ENCODE peak calls at places on chromosome 5, in six cellular contexts. Q is pancreas; T is esophagus squamous epithelium; W is BE2C; D is stomach; S is naive thymus-derived CD4-positive, alpha-beta T cell. H is an unnamed sample.

GRCh38 chr5:88675159-88675757 is 207.7 kb downstream of the MEF2C start:
- DNase-seq in T (no peak), D (no peak), S (no peak), W (no peak), Q (no peak), H (no peak)

GRCh38 chr5:176387384-176387925 is 943 bp downstream of the NOP16 start:
- DNase-seq in S (no peak), W (no peak), T (no peak), Q (no peak), D (no peak), H (no peak)

GRCh38 chr5:124748687-124749594 is 2.5 kb upstream of the ZNF608 start:
- DNase-seq in S (no peak), Q (peak; percentile 67), W (peak; percentile 85), T (peak; percentile 31), D (peak; percentile 80), H (peak; percentile 81)

GRCh38 chr5:42691413-42691861 is 65.2 kb upstream of the CCDC152 start:
- DNase-seq in S (no peak), D (no peak), W (no peak), Q (no peak), T (no peak), H (no peak)

GRCh38 chr5:160926428-160926827 is 74.4 kb upstream of the ATP10B start:
- DNase-seq in S (no peak), T (no peak), W (no peak), D (peak; percentile 77), Q (no peak), H (no peak)

GRCh38 chr5:178078197-178078995 is 34.9 kb upstream of the N4BP3 start:
- DNase-seq in T (no peak), S (no peak), Q (no peak), D (peak; percentile 67), W (no peak), H (no peak)

GRCh38 chr5:81719743-81720142 is 31.2 kb downstream of the SSBP2 start:
- DNase-seq in T (no peak), S (no peak), Q (no peak), D (no peak), W (no peak), H (no peak)

GRCh38 chr5:159021360-159022177 is 78.1 kb downstream of the EBF1 start:
- DNase-seq in S (no peak), D (no peak), Q (no peak), T (no peak), W (peak; percentile 35), H (no peak)

GRCh38 chr5:107413754-107414153 is 257.0 kb downstream of the EFNA5 start:
- DNase-seq in Q (no peak), S (no peak), D (no peak), T (no peak), W (no peak), H (no peak)

GRCh38 chr5:178100774-178101173 is 12.6 kb upstream of the N4BP3 start:
- DNase-seq in W (no peak), T (no peak), S (no peak), D (no peak), Q (no peak), H (no peak)

GRCh38 chr5:73619606-73620334 is 6.2 kb upstream of the ARHGEF28 start:
- DNase-seq in D (no peak), S (no peak), Q (no peak), W (no peak), T (no peak), H (no peak)

GRCh38 chr5:9156282-9156681 is 389.6 kb downstream of the SEMA5A start:
- DNase-seq in Q (no peak), T (no peak), D (no peak), S (no peak), W (no peak), H (no peak)

GRCh38 chr5:178461426-178461730 is 128.8 kb downstream of the COL23A1 start:
- DNase-seq in Q (no peak), W (no peak), S (no peak), D (no peak), T (no peak), H (no peak)

GRCh38 chr5:11504794-11505193 is 399.5 kb downstream of the CTNND2 start:
- DNase-seq in S (no peak), D (no peak), Q (no peak), W (peak; percentile 54), T (no peak), H (no peak)

GRCh38 chr5:169067641-169068316 is 233.2 kb downstream of the SLIT3 start:
- DNase-seq in T (no peak), Q (no peak), D (no peak), W (peak; percentile 32), S (no peak), H (peak; percentile 27)

GRCh38 chr5:112691758-112692157 is 45.9 kb upstream of the APC start:
- DNase-seq in Q (no peak), D (no peak), S (peak; percentile 16), W (peak; percentile 33), T (no peak), H (no peak)

GRCh38 chr5:123718238-123718637 is 206.3 kb downstream of the CSNK1G3 start:
- DNase-seq in T (no peak), S (no peak), Q (no peak), D (no peak), W (no peak), H (no peak)

GRCh38 chr5:134110382-134110781 is 4.1 kb upstream of the TCF7 start:
- DNase-seq in Q (no peak), D (no peak), S (no peak), W (no peak), T (no peak), H (no peak)

GRCh38 chr5:38130346-38130745 is 128.0 kb upstream of the EGFLAM start:
- DNase-seq in S (no peak), W (no peak), D (no peak), T (no peak), Q (no peak), H (no peak)

GRCh38 chr5:91305640-91306039 is 77.5 kb downstream of the ARRDC3 start:
- DNase-seq in T (no peak), D (no peak), Q (no peak), W (no peak), S (no peak), H (no peak)

GRCh38 chr5:132227485-132228240 is at the start of gene P4HA2:
- DNase-seq in Q (peak; percentile 94), W (peak; percentile 80), S (no peak), D (peak; percentile 92), T (no peak), H (peak; percentile 87)

GRCh38 chr5:43110606-43111170 is 10.0 kb upstream of the ZNF131 start:
- DNase-seq in D (no peak), Q (no peak), S (peak; percentile 53), T (no peak), W (peak; percentile 23), H (no peak)

GRCh38 chr5:5363045-5363444 is 59.4 kb upstream of the ICE1 start:
- DNase-seq in T (no peak), Q (no peak), S (no peak), W (no peak), D (no peak), H (no peak)

GRCh38 chr5:80061005-80061404 is 25.9 kb downstream of the THBS4 start:
- DNase-seq in S (no peak), D (no peak), Q (no peak), T (no peak), W (no peak), H (no peak)

GRCh38 chr5:65625743-65626142 is 916 bp downstream of the SHLD3 start:
- DNase-seq in S (no peak), W (no peak), T (no peak), D (no peak), Q (no peak), H (no peak)

GRCh38 chr5:53425598-53426516 is 54.6 kb upstream of the FST start:
- DNase-seq in S (peak; percentile 6), W (peak; percentile 50), D (no peak), Q (no peak), T (no peak), H (peak; percentile 5)

GRCh38 chr5:128225245-128226030 is 141.9 kb downstream of the SLC12A2 start:
- DNase-seq in T (no peak), D (no peak), W (no peak), Q (no peak), S (no peak), H (no peak)

GRCh38 chr5:143174714-143175398 is 228.6 kb downstream of the NR3C1 start:
- DNase-seq in S (no peak), T (no peak), D (no peak), Q (no peak), W (no peak), H (no peak)

GRCh38 chr5:119319401-119319800 is 36.4 kb upstream of the TNFAIP8 start:
- DNase-seq in T (no peak), W (no peak), D (no peak), Q (no peak), S (no peak), H (no peak)

GRCh38 chr5:151420127-151420526 is 27.3 kb upstream of the SLC36A1 start:
- DNase-seq in T (no peak), D (no peak), S (no peak), Q (no peak), W (no peak), H (no peak)

DNA sequence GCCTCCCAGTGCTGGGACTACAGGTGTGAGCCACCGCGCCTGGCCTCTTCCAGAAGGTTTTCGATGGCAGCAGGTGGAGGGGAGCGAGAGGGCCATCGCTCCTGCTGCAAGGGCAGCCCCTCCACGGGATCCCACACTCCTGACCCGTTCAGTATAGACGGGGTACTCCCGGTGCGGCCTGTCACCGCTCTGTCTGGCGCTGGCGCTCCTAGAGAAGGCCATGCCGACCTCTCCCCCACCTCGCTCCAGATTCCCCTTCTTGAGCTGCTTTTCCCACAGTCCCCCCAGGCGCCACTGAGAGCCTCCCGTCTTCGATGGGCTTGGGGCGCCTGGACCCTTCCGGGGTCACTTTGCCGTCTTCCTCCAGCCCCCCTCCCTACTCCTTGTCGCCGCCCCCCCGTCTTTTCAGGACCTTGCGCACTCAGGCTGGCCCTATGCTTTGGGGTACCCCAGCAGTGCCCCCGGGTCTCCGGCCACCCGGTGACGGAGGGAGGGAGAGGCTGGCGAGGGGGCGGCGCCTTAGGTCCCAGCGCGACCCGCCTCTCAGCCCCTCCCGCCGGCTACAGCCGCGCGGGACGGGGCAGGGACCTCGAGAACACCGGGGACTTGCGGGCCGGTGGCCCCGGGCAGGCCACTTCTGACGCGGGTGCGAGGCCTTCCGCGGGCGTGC is 4.2 kb upstream of the SQSTM1 start:
- DNase-seq in D (no peak), T (no peak), Q (peak; percentile 61), S (no peak), W (no peak), H (no peak)
- H3K4me3 ChIP-seq in D (peak overlapping the region; percentile 55), T (peak overlapping the region; percentile 35), Q (peak overlapping the region; percentile 47), S (no peak overlapping the region), W (peak overlapping the region; percentile 32), H (peak overlapping the region; percentile 49)

DNA sequence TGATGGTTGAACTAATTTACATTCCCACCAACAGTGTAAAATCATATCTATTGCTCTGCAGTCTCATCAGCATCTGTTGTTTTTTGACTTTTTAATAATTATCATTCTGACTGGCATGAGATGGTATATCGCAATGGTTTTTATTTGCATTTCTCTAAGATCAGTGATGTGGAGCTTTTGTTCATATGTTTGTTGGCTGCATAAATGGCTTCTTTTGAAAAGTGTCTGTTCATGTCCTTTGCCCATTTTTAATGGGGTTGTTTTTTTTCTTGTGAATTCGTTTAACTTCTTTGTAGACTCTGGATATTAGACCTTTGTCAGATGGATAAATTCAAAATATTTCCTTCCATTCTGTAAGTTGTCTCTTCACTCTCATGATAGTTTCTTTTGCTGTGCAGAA is 115.2 kb upstream of the CDH12 start:
- DNase-seq in T (no peak), Q (no peak), D (no peak), W (no peak), S (no peak), H (no peak)
- H3K9me3 ChIP-seq in T (no peaks in the 10 kb centered on the region), Q (no peaks in the 10 kb centered on the region), D (peaks cover 7% of the 10 kb centered on the region), W (no peaks in the 10 kb centered on the region), S (no peaks in the 10 kb centered on the region), H (no peaks in the 10 kb centered on the region)

GRCh38 chr5:170503970-170504525 is at the start of gene KCNIP1:
- DNase-seq in T (no peak), Q (no peak), S (no peak), W (peak; percentile 43), D (no peak), H (peak; percentile 44)
- H3K4me3 ChIP-seq in T (peak within 1 kb of the TSS; percentile 12), Q (peak within 1 kb of the TSS; percentile 29), S (no peak within 1 kb of the TSS), W (no peak within 1 kb of the TSS), D (peak within 1 kb of the TSS; percentile 31), H (no peak within 1 kb of the TSS)

GRCh38 chr5:2281446-2281845 is 398.7 kb upstream of the IRX4 start:
- DNase-seq in T (no peak), S (no peak), W (no peak), Q (no peak), D (no peak), H (no peak)
- H3K9me3 ChIP-seq in T (no peaks in the 10 kb centered on the region), S (no peaks in the 10 kb centered on the region), W (peaks cover 3% of the 10 kb centered on the region), Q (no peaks in the 10 kb centered on the region), D (no peaks in the 10 kb centered on the region), H (no peaks in the 10 kb centered on the region)